ENCODE peak calls at places on chromosome 11, in eight cellular contexts. S is neural crest cell, X is ascending aorta, V is HFFc6, Q is IMR-90, O is progenitor cell of endocrine pancreas, I is fibroblast of mammary gland, Z is choroid plexus epithelial cell. G is an unnamed sample.

GRCh38 chr11:76793391-76793811 is 10.2 kb downstream of the TSKU start:
- DNase-seq in S (no peak), X (no peak), V (no peak), Q (no peak), O (no peak), I (no peak), Z (no peak), G (no peak)

GRCh38 chr11:44631831-44632230 is 66.4 kb downstream of the CD82 start:
- DNase-seq in S (no peak), X (peak), V (no peak), Q (no peak), O (no peak), I (no peak), Z (no peak), G (no peak)

GRCh38 chr11:35216962-35217667 is 78.1 kb downstream of the CD44 start:
- DNase-seq in S (no peak), X (no peak), V (no peak), Q (no peak), O (no peak), I (no peak), Z (peak), G (no peak)

GRCh38 chr11:118609380-118610219 is 2.2 kb downstream of the PHLDB1 start:
- DNase-seq in S (no peak), X (peak), V (peak), Q (peak), O (no peak), I (no peak), Z (no peak), G (peak)

GRCh38 chr11:81840375-81840774 is 893.3 kb downstream of the FAM181B start:
- DNase-seq in S (no peak), X (no peak), V (no peak), Q (no peak), O (no peak), I (peak), Z (peak), G (no peak)

GRCh38 chr11:1091332-1092083 is 16.8 kb downstream of the MUC2 start:
- DNase-seq in S (no peak), X (no peak), V (no peak), Q (no peak), O (no peak), I (no peak), Z (no peak), G (no peak)

GRCh38 chr11:62842171-62842717 is 2.9 kb upstream of the WDR74 start:
- DNase-seq in S (no peak), X (peak), V (no peak), Q (no peak), O (peak), I (no peak), Z (peak), G (no peak)

GRCh38 chr11:44387825-44388224 is 77.9 kb upstream of the ALX4 start:
- DNase-seq in S (no peak), X (no peak), V (no peak), Q (no peak), O (no peak), I (no peak), Z (no peak), G (no peak)

GRCh38 chr11:2271077-2271326 is 614 bp upstream of the ASCL2 start:
- DNase-seq in S (no peak), X (peak), V (no peak), Q (no peak), O (no peak), I (no peak), Z (no peak), G (no peak)

GRCh38 chr11:13668957-13669521 is 571 bp downstream of the FAR1 start:
- DNase-seq in S (peak), X (peak), V (peak), Q (peak), O (peak), I (no peak), Z (peak), G (peak)

GRCh38 chr11:47797633-47798032 is 30.5 kb upstream of the FNBP4 start:
- DNase-seq in S (no peak), X (no peak), V (peak), Q (peak), O (no peak), I (peak), Z (peak), G (peak)

GRCh38 chr11:71245601-71246391 is 6.6 kb downstream of the SHANK2 start:
- DNase-seq in S (no peak), X (peak), V (no peak), Q (no peak), O (no peak), I (no peak), Z (no peak), G (no peak)

GRCh38 chr11:60915250-60915914 is 1.4 kb downstream of the TMEM109 start:
- DNase-seq in S (no peak), X (peak), V (peak), Q (peak), O (no peak), I (peak), Z (peak), G (peak)

GRCh38 chr11:7278314-7278917 is 26.7 kb downstream of the SYT9 start:
- DNase-seq in S (peak), X (no peak), V (peak), Q (peak), O (no peak), I (peak), Z (peak), G (peak)

GRCh38 chr11:18692941-18693760 is 5.4 kb upstream of the TMEM86A start:
- DNase-seq in S (no peak), X (no peak), V (no peak), Q (no peak), O (no peak), I (no peak), Z (no peak), G (no peak)

GRCh38 chr11:128725630-128726461 is 32.0 kb downstream of the FLI1 start:
- DNase-seq in S (no peak), X (no peak), V (peak), Q (peak), O (no peak), I (no peak), Z (peak), G (no peak)

GRCh38 chr11:126930100-126930841 is 70.3 kb downstream of the KIRREL3 start:
- DNase-seq in S (no peak), X (no peak), V (no peak), Q (no peak), O (no peak), I (no peak), Z (no peak), G (no peak)

GRCh38 chr11:126304457-126305072 is 705 bp downstream of the DCPS start:
- DNase-seq in S (no peak), X (no peak), V (peak), Q (no peak), O (no peak), I (no peak), Z (no peak), G (no peak)

GRCh38 chr11:75576017-75576416 is 14.0 kb downstream of the SERPINH1 start:
- DNase-seq in S (no peak), X (no peak), V (no peak), Q (no peak), O (no peak), I (no peak), Z (no peak), G (no peak)

GRCh38 chr11:91790346-91790745 is 434.3 kb upstream of the FAT3 start:
- DNase-seq in S (no peak), X (no peak), V (no peak), Q (no peak), O (no peak), I (no peak), Z (no peak), G (no peak)

GRCh38 chr11:30431127-30431814 is 108.4 kb downstream of the ARL14EP start:
- DNase-seq in S (no peak), X (no peak), V (no peak), Q (no peak), O (no peak), I (no peak), Z (no peak), G (no peak)

GRCh38 chr11:68042219-68043028 is 3.6 kb downstream of the TCIRG1 start:
- DNase-seq in S (no peak), X (no peak), V (no peak), Q (no peak), O (no peak), I (no peak), Z (no peak), G (no peak)

GRCh38 chr11:85406841-85407240 is 220.3 kb downstream of the DLG2 start:
- DNase-seq in S (no peak), X (no peak), V (no peak), Q (no peak), O (no peak), I (no peak), Z (no peak), G (no peak)

GRCh38 chr11:131785801-131786200 is 415.4 kb downstream of the NTM start:
- DNase-seq in S (no peak), X (no peak), V (no peak), Q (no peak), O (no peak), I (no peak), Z (no peak), G (no peak)

GRCh38 chr11:121625784-121626506 is 173.2 kb upstream of the SORL1-AS1 start:
- DNase-seq in S (no peak), X (peak), V (no peak), Q (no peak), O (no peak), I (peak), Z (peak), G (no peak)

GRCh38 chr11:80424012-80424695 is 983.3 kb upstream of the TENM4 start:
- DNase-seq in S (no peak), X (no peak), V (no peak), Q (no peak), O (no peak), I (no peak), Z (no peak), G (no peak)

GRCh38 chr11:114321621-114322257 is 25.5 kb downstream of the NNMT start:
- DNase-seq in S (no peak), X (peak), V (peak), Q (peak), O (no peak), I (peak), Z (peak), G (no peak)

DNA sequence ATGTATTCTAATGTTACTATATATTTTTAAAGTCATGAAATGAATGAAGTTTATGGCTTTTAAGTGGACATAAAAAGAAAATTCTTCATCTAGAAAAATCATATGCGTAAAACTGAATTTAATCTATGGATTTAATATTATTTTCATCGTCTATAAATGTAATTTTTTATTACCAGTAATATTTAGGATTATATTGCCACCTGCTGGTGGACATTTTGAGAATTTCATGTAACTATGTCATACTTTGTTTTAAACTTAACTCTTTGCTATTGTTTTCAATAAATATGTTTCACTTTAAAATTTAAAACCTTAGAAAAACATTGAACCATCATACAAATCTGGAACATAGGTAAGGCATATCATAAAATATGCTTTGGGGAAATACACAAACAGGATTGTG is 66.5 kb upstream of the CEP126 start:
- DNase-seq in S (no peak), X (no peak), V (no peak), Q (peak), O (no peak), I (peak), Z (peak), G (peak)
- TF ChIP-seq CTCF in S (peak), X (peak), V (peak), Q (peak), O (peak), I (peak), Z (peak), G (peak)

GRCh38 chr11:65352783-65353182 is 1.8 kb upstream of the TIGD3 start:
- DNase-seq in S (no peak), X (no peak), V (peak), Q (peak), O (no peak), I (peak), Z (peak), G (peak)
- TF ChIP-seq CTCF in S (peak), X (peak), V (peak), Q (peak), O (peak), I (peak), Z (peak), G (peak)

GRCh38 chr11:69240332-69241074 is 53.5 kb upstream of the MYEOV start:
- DNase-seq in S (no peak), X (no peak), V (peak), Q (peak), O (no peak), I (peak), Z (peak), G (no peak)
- TF ChIP-seq CTCF in S (peak), X (no peak), V (peak), Q (peak), O (peak), I (peak), Z (peak), G (peak)

GRCh38 chr11:23749762-23750430 is 747.0 kb upstream of the LUZP2 start:
- DNase-seq in S (no peak), X (no peak), V (no peak), Q (no peak), O (no peak), I (no peak), Z (no peak), G (no peak)

GRCh38 chr11:23755076-23755475 is 741.8 kb upstream of the LUZP2 start:
- DNase-seq in S (no peak), X (no peak), V (no peak), Q (no peak), O (no peak), I (peak), Z (no peak), G (no peak)

GRCh38 chr11:23751280-23751679 is 745.6 kb upstream of the LUZP2 start:
- DNase-seq in S (no peak), X (no peak), V (no peak), Q (no peak), O (no peak), I (no peak), Z (no peak), G (no peak)

GRCh38 chr11:23755769-23756168 is 741.1 kb upstream of the LUZP2 start:
- DNase-seq in S (no peak), X (no peak), V (no peak), Q (no peak), O (no peak), I (peak), Z (peak), G (no peak)
- TF ChIP-seq CTCF in S (no peak), X (no peak), V (no peak), Q (no peak), O (no peak), I (no peak), Z (no peak), G (no peak)

GRCh38 chr11:45805305-45806071 is 539 bp downstream of the SLC35C1 start:
- DNase-seq in S (peak), X (peak), V (peak), Q (peak), O (no peak), I (peak), Z (peak), G (peak)

GRCh38 chr11:45803981-45804805 is 756 bp upstream of the SLC35C1 start:
- DNase-seq in S (peak), X (peak), V (peak), Q (peak), O (peak), I (peak), Z (peak), G (peak)

GRCh38 chr11:45802531-45803317 is 2.2 kb upstream of the SLC35C1 start:
- DNase-seq in S (no peak), X (peak), V (no peak), Q (no peak), O (no peak), I (no peak), Z (no peak), G (no peak)

GRCh38 chr11:45806072-45806933 is 1.4 kb downstream of the SLC35C1 start:
- DNase-seq in S (no peak), X (peak), V (no peak), Q (no peak), O (no peak), I (no peak), Z (no peak), G (no peak)

DNA sequence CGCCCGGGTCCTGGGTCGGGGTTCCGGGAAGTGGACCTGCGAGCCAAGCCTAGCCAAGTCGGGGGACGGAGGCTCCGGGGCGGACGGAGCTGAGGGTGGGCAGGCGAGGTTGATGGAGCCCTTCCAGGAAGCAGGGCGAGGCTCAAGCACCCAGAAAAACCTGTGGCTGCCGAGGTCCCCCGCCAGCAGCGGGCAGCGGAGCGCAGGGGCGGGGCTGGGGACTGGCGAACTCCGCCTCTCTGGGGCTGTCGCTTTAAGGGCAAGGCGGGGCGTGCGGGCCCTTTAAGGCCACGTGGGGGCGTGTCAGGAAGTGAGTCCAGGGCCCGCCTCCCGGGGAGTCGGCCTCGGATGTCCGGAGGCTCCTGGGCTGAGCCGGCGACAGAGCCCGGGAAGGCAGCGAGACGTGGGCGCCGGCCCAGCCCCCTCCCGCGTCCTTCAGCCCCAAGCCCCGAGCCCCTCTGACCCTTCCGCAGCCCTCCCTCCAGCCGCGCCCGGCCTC is at the start of gene SLC35C1:
- DNase-seq in S (peak), X (peak), V (peak), Q (peak), O (peak), I (peak), Z (peak), G (peak)
- TF ChIP-seq CTCF in S (no peak), X (peak), V (peak), Q (peak), O (no peak), I (no peak), Z (peak), G (no peak)

DNA sequence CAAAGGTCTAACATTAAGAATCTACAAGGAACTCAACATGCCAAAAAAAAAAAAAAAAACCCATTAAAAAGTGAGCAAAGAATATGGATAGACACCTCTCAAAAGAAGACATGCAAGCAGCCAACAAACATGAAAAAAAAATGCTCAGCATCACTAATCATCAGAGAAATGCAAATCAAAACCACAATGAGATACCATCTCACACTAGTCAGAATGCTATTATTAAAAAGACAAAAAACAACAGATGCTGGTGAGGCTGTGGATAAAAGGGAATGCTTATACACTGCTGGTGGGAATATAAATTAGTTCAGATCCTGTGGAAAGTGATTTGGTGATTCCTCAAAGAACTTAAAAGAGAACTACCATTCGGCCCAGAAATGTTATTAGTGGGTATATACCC is 257.7 kb upstream of the PLET1 start:
- DNase-seq in S (no peak), X (no peak), V (no peak), Q (no peak), O (no peak), I (no peak), Z (no peak), G (no peak)
- TF ChIP-seq CTCF in S (no peak), X (no peak), V (no peak), Q (no peak), O (no peak), I (no peak), Z (no peak), G (no peak)

GRCh38 chr11:27600656-27601055 is 94.1 kb upstream of the LIN7C start:
- DNase-seq in S (no peak), X (no peak), V (no peak), Q (no peak), O (no peak), I (no peak), Z (no peak), G (no peak)

GRCh38 chr11:27603376-27603775 is 96.8 kb upstream of the LIN7C start:
- DNase-seq in S (no peak), X (no peak), V (no peak), Q (no peak), O (no peak), I (no peak), Z (no peak), G (no peak)

GRCh38 chr11:27596802-27597201 is 90.2 kb upstream of the LIN7C start:
- DNase-seq in S (no peak), X (no peak), V (no peak), Q (no peak), O (no peak), I (no peak), Z (no peak), G (no peak)

GRCh38 chr11:27596388-27596787 is 89.8 kb upstream of the LIN7C start:
- DNase-seq in S (no peak), X (no peak), V (no peak), Q (no peak), O (no peak), I (no peak), Z (no peak), G (no peak)

DNA sequence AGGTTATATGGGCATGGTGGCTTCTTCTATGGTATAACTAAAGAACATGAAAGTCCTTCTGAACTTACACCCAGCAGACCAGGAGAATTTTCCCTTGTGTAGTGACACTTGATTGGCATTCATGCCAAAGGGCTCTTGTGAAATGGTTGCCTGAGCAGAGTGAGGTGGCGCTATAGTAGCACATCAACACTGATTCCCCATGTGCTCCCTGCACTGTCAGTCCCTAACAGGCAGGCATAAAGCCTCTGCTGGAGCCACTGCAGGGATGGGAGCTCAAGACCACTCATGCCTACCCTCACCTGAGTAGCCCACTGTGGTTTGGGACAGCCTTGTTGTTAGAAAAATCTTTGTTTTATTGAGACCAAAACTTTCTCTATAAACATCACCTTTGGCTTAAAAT is 92.6 kb upstream of the LIN7C start:
- DNase-seq in S (no peak), X (no peak), V (no peak), Q (no peak), O (no peak), I (no peak), Z (no peak), G (no peak)
- TF ChIP-seq CTCF in S (no peak), X (no peak), V (no peak), Q (no peak), O (no peak), I (no peak), Z (no peak), G (no peak)

G was measured in endothelial cell of umbilical vein.